ENCODE peak calls at places on chromosome 22, in five cellular contexts. One of them, this sample, is unnamed.

GRCh38 chr22:47619631-47620030 is 857.2 kb downstream of the TBC1D22A start:
- DNase-seq in stimulated activated CD4-positive, alpha-beta T cell treated with anti-CD3 and anti-CD28 coated beads, Interleukin-4, amount 100 ng/mL, for 48 hours: no peak
- DNase-seq in EL: no peak
- DNase-seq in activated CD4-positive, CD25-positive, alpha-beta regulatory T cell: no peak
- DNase-seq in kidney tubule cell: no peak
- DNase-seq in this sample: no peak

GRCh38 chr22:38973289-38974169 is 8.6 kb upstream of the APOBEC3B start:
- DNase-seq in stimulated activated CD4-positive, alpha-beta T cell treated with anti-CD3 and anti-CD28 coated beads, Interleukin-4, amount 100 ng/mL, for 48 hours: no peak
- DNase-seq in kidney tubule cell: peak
- DNase-seq in activated CD4-positive, CD25-positive, alpha-beta regulatory T cell: no peak
- DNase-seq in EL: no peak
- DNase-seq in this sample: peak

GRCh38 chr22:49377306-49377705 is 450.4 kb downstream of the BRD1 start:
- DNase-seq in EL: no peak
- DNase-seq in kidney tubule cell: no peak
- DNase-seq in stimulated activated CD4-positive, alpha-beta T cell treated with anti-CD3 and anti-CD28 coated beads, Interleukin-4, amount 100 ng/mL, for 48 hours: no peak
- DNase-seq in activated CD4-positive, CD25-positive, alpha-beta regulatory T cell: no peak
- DNase-seq in this sample: no peak

GRCh38 chr22:34946339-34946985 is 119.5 kb upstream of the ISX start:
- DNase-seq in EL: no peak
- DNase-seq in stimulated activated CD4-positive, alpha-beta T cell treated with anti-CD3 and anti-CD28 coated beads, Interleukin-4, amount 100 ng/mL, for 48 hours: no peak
- DNase-seq in activated CD4-positive, CD25-positive, alpha-beta regulatory T cell: no peak
- DNase-seq in kidney tubule cell: peak
- DNase-seq in this sample: peak

GRCh38 chr22:26318975-26319374 is 110.1 kb upstream of the ASPHD2 start:
- DNase-seq in stimulated activated CD4-positive, alpha-beta T cell treated with anti-CD3 and anti-CD28 coated beads, Interleukin-4, amount 100 ng/mL, for 48 hours: no peak
- DNase-seq in activated CD4-positive, CD25-positive, alpha-beta regulatory T cell: no peak
- DNase-seq in kidney tubule cell: no peak
- DNase-seq in EL: peak
- DNase-seq in this sample: no peak

GRCh38 chr22:28014141-28015055 is 95.3 kb upstream of the PITPNB start:
- DNase-seq in stimulated activated CD4-positive, alpha-beta T cell treated with anti-CD3 and anti-CD28 coated beads, Interleukin-4, amount 100 ng/mL, for 48 hours: no peak
- DNase-seq in kidney tubule cell: peak
- DNase-seq in activated CD4-positive, CD25-positive, alpha-beta regulatory T cell: no peak
- DNase-seq in EL: no peak
- DNase-seq in this sample: no peak

GRCh38 chr22:41951898-41952474 is at the start of gene SMIM45:
- DNase-seq in EL: no peak
- DNase-seq in kidney tubule cell: no peak
- DNase-seq in activated CD4-positive, CD25-positive, alpha-beta regulatory T cell: no peak
- DNase-seq in stimulated activated CD4-positive, alpha-beta T cell treated with anti-CD3 and anti-CD28 coated beads, Interleukin-4, amount 100 ng/mL, for 48 hours: no peak
- DNase-seq in this sample: no peak

GRCh38 chr22:31081963-31082605 is 966 bp downstream of the SMTN start:
- DNase-seq in activated CD4-positive, CD25-positive, alpha-beta regulatory T cell: no peak
- DNase-seq in kidney tubule cell: peak
- DNase-seq in stimulated activated CD4-positive, alpha-beta T cell treated with anti-CD3 and anti-CD28 coated beads, Interleukin-4, amount 100 ng/mL, for 48 hours: no peak
- DNase-seq in EL: peak
- DNase-seq in this sample: peak

GRCh38 chr22:45720875-45721378 is 49.3 kb downstream of the ATXN10 start:
- DNase-seq in EL: no peak
- DNase-seq in stimulated activated CD4-positive, alpha-beta T cell treated with anti-CD3 and anti-CD28 coated beads, Interleukin-4, amount 100 ng/mL, for 48 hours: no peak
- DNase-seq in activated CD4-positive, CD25-positive, alpha-beta regulatory T cell: no peak
- DNase-seq in kidney tubule cell: peak
- DNase-seq in this sample: no peak

GRCh38 chr22:35539910-35540599 is 576 bp upstream of the RASD2 start:
- DNase-seq in stimulated activated CD4-positive, alpha-beta T cell treated with anti-CD3 and anti-CD28 coated beads, Interleukin-4, amount 100 ng/mL, for 48 hours: peak
- DNase-seq in EL: peak
- DNase-seq in activated CD4-positive, CD25-positive, alpha-beta regulatory T cell: peak
- DNase-seq in kidney tubule cell: peak
- DNase-seq in this sample: no peak

GRCh38 chr22:45090364-45090960 is 73.3 kb upstream of the NUP50 start:
- DNase-seq in stimulated activated CD4-positive, alpha-beta T cell treated with anti-CD3 and anti-CD28 coated beads, Interleukin-4, amount 100 ng/mL, for 48 hours: no peak
- DNase-seq in activated CD4-positive, CD25-positive, alpha-beta regulatory T cell: no peak
- DNase-seq in kidney tubule cell: peak
- DNase-seq in EL: no peak
- DNase-seq in this sample: no peak

GRCh38 chr22:28956506-28956905 is 73.1 kb downstream of the ZNRF3 start:
- DNase-seq in activated CD4-positive, CD25-positive, alpha-beta regulatory T cell: no peak
- DNase-seq in kidney tubule cell: no peak
- DNase-seq in stimulated activated CD4-positive, alpha-beta T cell treated with anti-CD3 and anti-CD28 coated beads, Interleukin-4, amount 100 ng/mL, for 48 hours: no peak
- DNase-seq in EL: no peak
- DNase-seq in this sample: no peak

GRCh38 chr22:47296405-47297260 is 534.2 kb downstream of the TBC1D22A start:
- DNase-seq in stimulated activated CD4-positive, alpha-beta T cell treated with anti-CD3 and anti-CD28 coated beads, Interleukin-4, amount 100 ng/mL, for 48 hours: no peak
- DNase-seq in kidney tubule cell: no peak
- DNase-seq in activated CD4-positive, CD25-positive, alpha-beta regulatory T cell: no peak
- DNase-seq in EL: no peak
- DNase-seq in this sample: no peak

GRCh38 chr22:38353142-38353629 is 36.0 kb upstream of the CSNK1E start:
- DNase-seq in stimulated activated CD4-positive, alpha-beta T cell treated with anti-CD3 and anti-CD28 coated beads, Interleukin-4, amount 100 ng/mL, for 48 hours: peak
- DNase-seq in EL: peak
- DNase-seq in kidney tubule cell: peak
- DNase-seq in activated CD4-positive, CD25-positive, alpha-beta regulatory T cell: peak
- DNase-seq in this sample: peak

GRCh38 chr22:36546092-36546804 is 17.3 kb upstream of the EIF3D start:
- DNase-seq in activated CD4-positive, CD25-positive, alpha-beta regulatory T cell: no peak
- DNase-seq in EL: peak
- DNase-seq in kidney tubule cell: peak
- DNase-seq in stimulated activated CD4-positive, alpha-beta T cell treated with anti-CD3 and anti-CD28 coated beads, Interleukin-4, amount 100 ng/mL, for 48 hours: peak
- DNase-seq in this sample: no peak

GRCh38 chr22:29478326-29479276 is 1.4 kb upstream of the NEFH start:
- DNase-seq in activated CD4-positive, CD25-positive, alpha-beta regulatory T cell: no peak
- DNase-seq in kidney tubule cell: no peak
- DNase-seq in stimulated activated CD4-positive, alpha-beta T cell treated with anti-CD3 and anti-CD28 coated beads, Interleukin-4, amount 100 ng/mL, for 48 hours: no peak
- DNase-seq in EL: no peak
- DNase-seq in this sample: no peak

GRCh38 chr22:29031236-29031982 is 30.2 kb downstream of the C22orf31 start:
- DNase-seq in activated CD4-positive, CD25-positive, alpha-beta regulatory T cell: no peak
- DNase-seq in kidney tubule cell: peak
- DNase-seq in stimulated activated CD4-positive, alpha-beta T cell treated with anti-CD3 and anti-CD28 coated beads, Interleukin-4, amount 100 ng/mL, for 48 hours: no peak
- DNase-seq in EL: peak
- DNase-seq in this sample: peak

GRCh38 chr22:46150615-46151423 is 493 bp downstream of the PPARA start:
- DNase-seq in kidney tubule cell: peak
- DNase-seq in EL: no peak
- DNase-seq in stimulated activated CD4-positive, alpha-beta T cell treated with anti-CD3 and anti-CD28 coated beads, Interleukin-4, amount 100 ng/mL, for 48 hours: peak
- DNase-seq in activated CD4-positive, CD25-positive, alpha-beta regulatory T cell: peak
- DNase-seq in this sample: no peak

GRCh38 chr22:44231229-44231628 is 50.5 kb downstream of the PARVG start:
- DNase-seq in stimulated activated CD4-positive, alpha-beta T cell treated with anti-CD3 and anti-CD28 coated beads, Interleukin-4, amount 100 ng/mL, for 48 hours: no peak
- DNase-seq in kidney tubule cell: no peak
- DNase-seq in activated CD4-positive, CD25-positive, alpha-beta regulatory T cell: no peak
- DNase-seq in EL: no peak
- DNase-seq in this sample: no peak

GRCh38 chr22:44309137-44309536 is 3.6 kb downstream of the SHISAL1 start:
- DNase-seq in stimulated activated CD4-positive, alpha-beta T cell treated with anti-CD3 and anti-CD28 coated beads, Interleukin-4, amount 100 ng/mL, for 48 hours: no peak
- DNase-seq in EL: peak
- DNase-seq in activated CD4-positive, CD25-positive, alpha-beta regulatory T cell: no peak
- DNase-seq in kidney tubule cell: peak
- DNase-seq in this sample: peak

GRCh38 chr22:44389926-44390925 is 77.5 kb upstream of the SHISAL1 start:
- DNase-seq in kidney tubule cell: no peak
- DNase-seq in activated CD4-positive, CD25-positive, alpha-beta regulatory T cell: no peak
- DNase-seq in stimulated activated CD4-positive, alpha-beta T cell treated with anti-CD3 and anti-CD28 coated beads, Interleukin-4, amount 100 ng/mL, for 48 hours: no peak
- DNase-seq in EL: no peak
- DNase-seq in this sample: no peak

GRCh38 chr22:44623771-44624510 is 78.1 kb upstream of the PRR5 start:
- DNase-seq in activated CD4-positive, CD25-positive, alpha-beta regulatory T cell: no peak
- DNase-seq in stimulated activated CD4-positive, alpha-beta T cell treated with anti-CD3 and anti-CD28 coated beads, Interleukin-4, amount 100 ng/mL, for 48 hours: no peak
- DNase-seq in kidney tubule cell: peak
- DNase-seq in EL: peak
- DNase-seq in this sample: peak

This sample was measured in RCC 7860.